ENCODE peak calls at places on chromosome 4, in ten cellular contexts. One of them, this sample, is unnamed.

GRCh38 chr4:70739496-70740337 is 18.0 kb downstream of the RUFY3 start:
- DNase-seq in K562: no peak
- DNase-seq in ovary: no peak
- DNase-seq in HepG2: peak; percentile 13
- DNase-seq in stomach: no peak
- DNase-seq in GM12878: no peak
- DNase-seq in transverse colon: no peak
- DNase-seq in H1: no peak
- DNase-seq in suprapubic skin: no peak
- DNase-seq in esophagus muscularis mucosa: no peak
- DNase-seq in this sample: no peak

GRCh38 chr4:46444318-46444717 is 54.4 kb upstream of the GABRA2 start:
- DNase-seq in K562: no peak
- DNase-seq in ovary: no peak
- DNase-seq in HepG2: no peak
- DNase-seq in stomach: no peak
- DNase-seq in GM12878: no peak
- DNase-seq in transverse colon: no peak
- DNase-seq in H1: no peak
- DNase-seq in suprapubic skin: no peak
- DNase-seq in esophagus muscularis mucosa: no peak
- DNase-seq in this sample: no peak

GRCh38 chr4:77921701-77922100 is 59.1 kb downstream of the MRPL1 start:
- DNase-seq in K562: no peak
- DNase-seq in ovary: no peak
- DNase-seq in HepG2: peak; percentile 84
- DNase-seq in stomach: no peak
- DNase-seq in GM12878: no peak
- DNase-seq in transverse colon: no peak
- DNase-seq in H1: no peak
- DNase-seq in suprapubic skin: no peak
- DNase-seq in esophagus muscularis mucosa: no peak
- DNase-seq in this sample: no peak

GRCh38 chr4:41844327-41844726 is 90.9 kb upstream of the TMEM33 start:
- DNase-seq in K562: no peak
- DNase-seq in ovary: no peak
- DNase-seq in HepG2: no peak
- DNase-seq in stomach: no peak
- DNase-seq in GM12878: no peak
- DNase-seq in transverse colon: no peak
- DNase-seq in H1: no peak
- DNase-seq in suprapubic skin: no peak
- DNase-seq in esophagus muscularis mucosa: no peak
- DNase-seq in this sample: no peak

GRCh38 chr4:114728426-114728825 is 129.8 kb downstream of the UGT8 start:
- DNase-seq in K562: no peak
- DNase-seq in ovary: no peak
- DNase-seq in HepG2: no peak
- DNase-seq in stomach: no peak
- DNase-seq in GM12878: no peak
- DNase-seq in transverse colon: no peak
- DNase-seq in H1: no peak
- DNase-seq in suprapubic skin: no peak
- DNase-seq in esophagus muscularis mucosa: no peak
- DNase-seq in this sample: no peak

GRCh38 chr4:40195182-40196177 is 1.4 kb upstream of the RHOH start:
- DNase-seq in K562: no peak
- DNase-seq in ovary: no peak
- DNase-seq in HepG2: no peak
- DNase-seq in stomach: no peak
- DNase-seq in GM12878: no peak
- DNase-seq in transverse colon: no peak
- DNase-seq in H1: no peak
- DNase-seq in suprapubic skin: no peak
- DNase-seq in esophagus muscularis mucosa: no peak
- DNase-seq in this sample: no peak

GRCh38 chr4:48307528-48307927 is 33.8 kb upstream of the SLAIN2 start:
- DNase-seq in K562: no peak
- DNase-seq in ovary: no peak
- DNase-seq in HepG2: no peak
- DNase-seq in stomach: no peak
- DNase-seq in GM12878: no peak
- DNase-seq in transverse colon: no peak
- DNase-seq in H1: no peak
- DNase-seq in suprapubic skin: no peak
- DNase-seq in esophagus muscularis mucosa: no peak
- DNase-seq in this sample: no peak

GRCh38 chr4:168537556-168537955 is 40.7 kb downstream of the PALLD start:
- DNase-seq in K562: no peak
- DNase-seq in ovary: no peak
- DNase-seq in HepG2: no peak
- DNase-seq in stomach: no peak
- DNase-seq in GM12878: no peak
- DNase-seq in transverse colon: no peak
- DNase-seq in H1: no peak
- DNase-seq in suprapubic skin: no peak
- DNase-seq in esophagus muscularis mucosa: no peak
- DNase-seq in this sample: no peak

GRCh38 chr4:76624271-76624681 is 189.2 kb downstream of the SHROOM3 start:
- DNase-seq in K562: no peak
- DNase-seq in ovary: peak; percentile 62
- DNase-seq in HepG2: no peak
- DNase-seq in stomach: no peak
- DNase-seq in GM12878: no peak
- DNase-seq in transverse colon: no peak
- DNase-seq in H1: no peak
- DNase-seq in suprapubic skin: no peak
- DNase-seq in esophagus muscularis mucosa: no peak
- DNase-seq in this sample: peak; percentile 64

GRCh38 chr4:7546809-7547367 is 112.2 kb upstream of the PSAPL1 start:
- DNase-seq in K562: no peak
- DNase-seq in ovary: no peak
- DNase-seq in HepG2: no peak
- DNase-seq in stomach: no peak
- DNase-seq in GM12878: no peak
- DNase-seq in transverse colon: no peak
- DNase-seq in H1: no peak
- DNase-seq in suprapubic skin: no peak
- DNase-seq in esophagus muscularis mucosa: no peak
- DNase-seq in this sample: no peak

GRCh38 chr4:189940178-189941004 is at the start of gene FRG1:
- DNase-seq in K562: peak; percentile 88
- DNase-seq in ovary: peak; percentile 97
- DNase-seq in HepG2: peak; percentile 88
- DNase-seq in stomach: peak; percentile 96
- DNase-seq in GM12878: peak; percentile 64
- DNase-seq in transverse colon: peak; percentile 97
- DNase-seq in H1: peak; percentile 96
- DNase-seq in suprapubic skin: peak; percentile 97
- DNase-seq in esophagus muscularis mucosa: peak; percentile 98
- DNase-seq in this sample: peak; percentile 91

GRCh38 chr4:185395255-185395955 is at the start of gene LRP2BP:
- DNase-seq in K562: no peak
- DNase-seq in ovary: no peak
- DNase-seq in HepG2: peak; percentile 59
- DNase-seq in stomach: no peak
- DNase-seq in GM12878: peak; percentile 48
- DNase-seq in transverse colon: no peak
- DNase-seq in H1: no peak
- DNase-seq in suprapubic skin: no peak
- DNase-seq in esophagus muscularis mucosa: no peak
- DNase-seq in this sample: no peak

GRCh38 chr4:77862478-77863216 is at the start of gene MRPL1:
- DNase-seq in K562: peak; percentile 75
- DNase-seq in ovary: peak; percentile 90
- DNase-seq in HepG2: peak; percentile 94
- DNase-seq in stomach: peak; percentile 93
- DNase-seq in GM12878: peak; percentile 89
- DNase-seq in transverse colon: peak; percentile 91
- DNase-seq in H1: peak; percentile 85
- DNase-seq in suprapubic skin: peak; percentile 94
- DNase-seq in esophagus muscularis mucosa: peak; percentile 97
- DNase-seq in this sample: peak; percentile 90

GRCh38 chr4:86500527-86500926 is 93.6 kb upstream of the PTPN13 start:
- DNase-seq in K562: no peak
- DNase-seq in ovary: no peak
- DNase-seq in HepG2: no peak
- DNase-seq in stomach: no peak
- DNase-seq in GM12878: no peak
- DNase-seq in transverse colon: no peak
- DNase-seq in H1: no peak
- DNase-seq in suprapubic skin: no peak
- DNase-seq in esophagus muscularis mucosa: no peak
- DNase-seq in this sample: no peak

GRCh38 chr4:181710143-181710542 is 533.1 kb upstream of the TENM3 start:
- DNase-seq in K562: no peak
- DNase-seq in ovary: no peak
- DNase-seq in HepG2: no peak
- DNase-seq in stomach: no peak
- DNase-seq in GM12878: no peak
- DNase-seq in transverse colon: no peak
- DNase-seq in H1: no peak
- DNase-seq in suprapubic skin: no peak
- DNase-seq in esophagus muscularis mucosa: no peak
- DNase-seq in this sample: no peak

GRCh38 chr4:83548151-83548905 is 12.4 kb downstream of the GPAT3 start:
- DNase-seq in K562: peak; percentile 79
- DNase-seq in ovary: no peak
- DNase-seq in HepG2: peak; percentile 88
- DNase-seq in stomach: peak; percentile 83
- DNase-seq in GM12878: peak; percentile 83
- DNase-seq in transverse colon: peak; percentile 86
- DNase-seq in H1: no peak
- DNase-seq in suprapubic skin: peak; percentile 80
- DNase-seq in esophagus muscularis mucosa: no peak
- DNase-seq in this sample: peak; percentile 26
- TF ChIP-seq EP300 in K562: peak; percentile 73
- TF ChIP-seq EP300 in ovary: no peak
- TF ChIP-seq EP300 in HepG2: peak; percentile 69
- TF ChIP-seq EP300 in stomach: no peak
- TF ChIP-seq EP300 in GM12878: peak; percentile 84
- TF ChIP-seq EP300 in transverse colon: no peak
- TF ChIP-seq EP300 in H1: no peak
- TF ChIP-seq EP300 in suprapubic skin: no peak
- TF ChIP-seq EP300 in esophagus muscularis mucosa: no peak
- TF ChIP-seq EP300 in this sample: peak; percentile 5

GRCh38 chr4:5816851-5817375 is 76.0 kb downstream of the CRMP1 start:
- DNase-seq in K562: no peak
- DNase-seq in ovary: peak; percentile 14
- DNase-seq in HepG2: no peak
- DNase-seq in stomach: no peak
- DNase-seq in GM12878: no peak
- DNase-seq in transverse colon: no peak
- DNase-seq in H1: no peak
- DNase-seq in suprapubic skin: no peak
- DNase-seq in esophagus muscularis mucosa: no peak
- DNase-seq in this sample: no peak
- H3K36me3 ChIP-seq in K562: no peaks in the 10 kb centered on the region
- H3K36me3 ChIP-seq in ovary: no peaks in the 10 kb centered on the region
- H3K36me3 ChIP-seq in HepG2: peaks cover 7% of the 10 kb centered on the region
- H3K36me3 ChIP-seq in stomach: peaks cover 35% of the 10 kb centered on the region
- H3K36me3 ChIP-seq in GM12878: no peaks in the 10 kb centered on the region
- H3K36me3 ChIP-seq in transverse colon: no peaks in the 10 kb centered on the region
- H3K36me3 ChIP-seq in H1: peaks cover 6% of the 10 kb centered on the region
- H3K36me3 ChIP-seq in suprapubic skin: peaks cover 26% of the 10 kb centered on the region
- H3K36me3 ChIP-seq in esophagus muscularis mucosa: no peaks in the 10 kb centered on the region
- H3K36me3 ChIP-seq in this sample: no peaks in the 10 kb centered on the region

GRCh38 chr4:173056708-173057107 is 111.9 kb upstream of the GALNT7 start:
- DNase-seq in K562: no peak
- DNase-seq in ovary: no peak
- DNase-seq in HepG2: no peak
- DNase-seq in stomach: peak; percentile 57
- DNase-seq in GM12878: no peak
- DNase-seq in transverse colon: no peak
- DNase-seq in H1: no peak
- DNase-seq in suprapubic skin: no peak
- DNase-seq in esophagus muscularis mucosa: no peak
- DNase-seq in this sample: no peak

GRCh38 chr4:173061160-173061559 is 107.5 kb upstream of the GALNT7 start:
- DNase-seq in K562: no peak
- DNase-seq in ovary: no peak
- DNase-seq in HepG2: no peak
- DNase-seq in stomach: no peak
- DNase-seq in GM12878: no peak
- DNase-seq in transverse colon: no peak
- DNase-seq in H1: no peak
- DNase-seq in suprapubic skin: no peak
- DNase-seq in esophagus muscularis mucosa: no peak
- DNase-seq in this sample: no peak

GRCh38 chr4:173057906-173058305 is 110.7 kb upstream of the GALNT7 start:
- DNase-seq in K562: no peak
- DNase-seq in ovary: no peak
- DNase-seq in HepG2: no peak
- DNase-seq in stomach: no peak
- DNase-seq in GM12878: no peak
- DNase-seq in transverse colon: no peak
- DNase-seq in H1: no peak
- DNase-seq in suprapubic skin: no peak
- DNase-seq in esophagus muscularis mucosa: no peak
- DNase-seq in this sample: no peak

GRCh38 chr4:173056271-173056670 is 112.3 kb upstream of the GALNT7 start:
- DNase-seq in K562: no peak
- DNase-seq in ovary: no peak
- DNase-seq in HepG2: no peak
- DNase-seq in stomach: no peak
- DNase-seq in GM12878: no peak
- DNase-seq in transverse colon: no peak
- DNase-seq in H1: no peak
- DNase-seq in suprapubic skin: no peak
- DNase-seq in esophagus muscularis mucosa: no peak
- DNase-seq in this sample: no peak

DNA sequence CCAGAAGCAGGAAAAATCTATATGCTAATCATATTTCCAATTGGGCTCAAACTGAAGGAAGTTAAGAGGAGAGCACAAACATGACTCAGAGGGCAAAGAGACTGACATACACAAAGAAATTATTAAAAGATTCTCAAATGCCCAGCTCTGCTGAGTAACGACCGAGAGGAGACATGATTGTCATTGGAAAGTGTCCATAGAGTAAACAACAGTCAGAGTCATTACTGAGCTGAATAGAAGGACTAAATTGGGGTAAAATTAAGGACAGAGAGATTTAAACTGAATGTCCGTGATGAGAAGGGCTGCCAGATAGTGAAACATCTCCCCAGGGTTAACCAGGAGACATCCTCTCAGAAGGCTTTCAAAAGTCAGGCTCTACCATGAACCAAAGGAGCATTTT is 111.2 kb upstream of the GALNT7 start:
- DNase-seq in K562: no peak
- DNase-seq in ovary: no peak
- DNase-seq in HepG2: no peak
- DNase-seq in stomach: no peak
- DNase-seq in GM12878: no peak
- DNase-seq in transverse colon: no peak
- DNase-seq in H1: no peak
- DNase-seq in suprapubic skin: no peak
- DNase-seq in esophagus muscularis mucosa: no peak
- DNase-seq in this sample: no peak
- TF ChIP-seq EP300 in K562: no peak
- TF ChIP-seq EP300 in ovary: no peak
- TF ChIP-seq EP300 in HepG2: no peak
- TF ChIP-seq EP300 in stomach: no peak
- TF ChIP-seq EP300 in GM12878: no peak
- TF ChIP-seq EP300 in transverse colon: no peak
- TF ChIP-seq EP300 in H1: no peak
- TF ChIP-seq EP300 in suprapubic skin: no peak
- TF ChIP-seq EP300 in esophagus muscularis mucosa: no peak
- TF ChIP-seq EP300 in this sample: no peak

GRCh38 chr4:3521621-3522325 is 10.4 kb downstream of the LRPAP1 start:
- DNase-seq in K562: no peak
- DNase-seq in ovary: peak; percentile 34
- DNase-seq in HepG2: no peak
- DNase-seq in stomach: no peak
- DNase-seq in GM12878: no peak
- DNase-seq in transverse colon: peak; percentile 2
- DNase-seq in H1: no peak
- DNase-seq in suprapubic skin: no peak
- DNase-seq in esophagus muscularis mucosa: no peak
- DNase-seq in this sample: no peak
- H3K36me3 ChIP-seq in K562: peaks cover 80% of the 10 kb centered on the region
- H3K36me3 ChIP-seq in ovary: peaks cover 2% of the 10 kb centered on the region
- H3K36me3 ChIP-seq in HepG2: peaks cover 49% of the 10 kb centered on the region
- H3K36me3 ChIP-seq in stomach: peaks cover 98% of the 10 kb centered on the region
- H3K36me3 ChIP-seq in GM12878: peaks cover 46% of the 10 kb centered on the region
- H3K36me3 ChIP-seq in transverse colon: no peaks in the 10 kb centered on the region
- H3K36me3 ChIP-seq in H1: peaks cover 14% of the 10 kb centered on the region
- H3K36me3 ChIP-seq in suprapubic skin: peaks cover 86% of the 10 kb centered on the region
- H3K36me3 ChIP-seq in esophagus muscularis mucosa: peaks cover 72% of the 10 kb centered on the region
- H3K36me3 ChIP-seq in this sample: no peaks in the 10 kb centered on the region